ENCODE peak calls at places on chromosomes 3 and 15, in seven cellular contexts. R is adipocyte; Y is left lung; N is CD8-positive, alpha-beta memory T cell; H is hepatocyte; A is psoas muscle; L is T-helper 17 cell. U is an unnamed sample.

GRCh38 chr3:64584193-64584592 is 103.6 kb downstream of the ADAMTS9 start:
- DNase-seq in L (no peak), N (no peak), A (no peak), Y (no peak), H (no peak), R (no peak), U (no peak)

GRCh38 chr3:45409921-45410320 is 21.5 kb downstream of the LARS2 start:
- DNase-seq in Y (no peak), A (no peak), R (peak; percentile 21), H (no peak), N (no peak), L (no peak), U (no peak)

GRCh38 chr3:51947215-51947900 is 5.2 kb downstream of the PARP3 start:
- DNase-seq in H (no peak), A (no peak), Y (no peak), R (no peak), L (no peak), N (no peak), U (no peak)

GRCh38 chr3:101036213-101036618 is 43.0 kb upstream of the ABI3BP start:
- DNase-seq in N (no peak), L (no peak), Y (no peak), R (peak; percentile 90), A (no peak), H (peak; percentile 69), U (no peak)

GRCh38 chr3:193903976-193904375 is 232.0 kb upstream of the HES1 start:
- DNase-seq in R (no peak), N (no peak), L (no peak), H (no peak), Y (no peak), A (no peak), U (no peak)

GRCh38 chr3:159637895-159638542 is 350.6 kb upstream of the IL12A start:
- DNase-seq in H (no peak), N (no peak), L (no peak), Y (no peak), R (peak; percentile 73), A (no peak), U (no peak)

GRCh38 chr3:116129187-116129945 is 315.9 kb downstream of the LSAMP start:
- DNase-seq in L (no peak), A (no peak), H (no peak), R (no peak), N (no peak), Y (no peak), U (no peak)

GRCh38 chr3:189845069-189845468 is 213.9 kb downstream of the TP63 start:
- DNase-seq in A (no peak), H (no peak), R (no peak), L (no peak), Y (no peak), N (no peak), U (no peak)

GRCh38 chr15:41648770-41649169 is 11.4 kb upstream of the MGA start:
- DNase-seq in Y (no peak), R (peak; percentile 45), A (no peak), H (no peak), N (no peak), L (no peak), U (no peak)

GRCh38 chr3:169344465-169344864 is 319.0 kb downstream of the MECOM start:
- DNase-seq in L (no peak), Y (no peak), H (no peak), N (no peak), A (no peak), R (peak; percentile 27), U (no peak)

GRCh38 chr3:126865736-126866135 is 117.2 kb upstream of the PLXNA1 start:
- DNase-seq in H (no peak), A (no peak), N (no peak), L (no peak), Y (no peak), R (no peak), U (no peak)

GRCh38 chr15:73196113-73196512 is 143.8 kb downstream of the NEO1 start:
- DNase-seq in H (no peak), N (no peak), Y (no peak), R (no peak), L (no peak), A (no peak), U (no peak)

GRCh38 chr3:195806211-195806915 is 5.4 kb downstream of the MUC4 start:
- DNase-seq in N (no peak), Y (no peak), A (no peak), H (peak; percentile 12), L (no peak), R (no peak), U (peak; percentile 29)

GRCh38 chr15:50906954-50907865 is 1.3 kb upstream of the AP4E1 start:
- DNase-seq in H (peak; percentile 52), L (peak; percentile 51), A (no peak), Y (no peak), N (peak; percentile 73), R (peak; percentile 2), U (peak; percentile 56)

GRCh38 chr3:12303998-12304397 is 15.1 kb downstream of the PPARG start:
- DNase-seq in R (no peak), N (no peak), A (no peak), H (no peak), L (no peak), Y (no peak), U (no peak)

GRCh38 chr15:33083232-33084006 is 111.1 kb downstream of the FMN1 start:
- DNase-seq in Y (no peak), R (no peak), N (no peak), H (no peak), L (no peak), A (no peak), U (no peak)

GRCh38 chr3:197268319-197268718 is 30.1 kb downstream of the DLG1 start:
- DNase-seq in A (no peak), N (no peak), R (no peak), H (no peak), Y (no peak), L (no peak), U (no peak)

GRCh38 chr15:98190914-98191313 is 230.4 kb downstream of the ARRDC4 start:
- DNase-seq in A (no peak), L (no peak), H (no peak), Y (no peak), N (no peak), R (no peak), U (no peak)

GRCh38 chr15:63006032-63006878 is 36.3 kb upstream of the TPM1 start:
- DNase-seq in H (peak; percentile 63), Y (no peak), L (no peak), N (no peak), R (no peak), A (no peak), U (no peak)

GRCh38 chr15:64917211-64917610 is 5.5 kb downstream of the ANKDD1A start:
- DNase-seq in N (no peak), A (no peak), R (no peak), L (no peak), Y (no peak), H (no peak), U (no peak)

GRCh38 chr3:64650710-64651109 is 37.1 kb downstream of the ADAMTS9 start:
- DNase-seq in Y (no peak), A (no peak), L (no peak), H (no peak), R (peak; percentile 76), N (no peak), U (no peak)

GRCh38 chr3:43855674-43856299 is 165.0 kb downstream of the ABHD5 start:
- DNase-seq in A (no peak), L (no peak), H (peak; percentile 76), R (peak; percentile 67), Y (peak; percentile 65), N (no peak), U (peak; percentile 72)

GRCh38 chr15:70266412-70267089 is 168.8 kb upstream of the TLE3 start:
- DNase-seq in R (no peak), L (no peak), A (peak; percentile 90), Y (peak; percentile 91), N (no peak), H (no peak), U (peak; percentile 42)

GRCh38 chr15:45276851-45277250 is 24.8 kb downstream of the SLC28A2 start:
- DNase-seq in N (no peak), R (peak; percentile 66), H (peak; percentile 58), L (no peak), Y (no peak), A (no peak), U (no peak)

GRCh38 chr15:87123676-87124382 is 1044.2 kb downstream of the AGBL1 start:
- DNase-seq in H (no peak), R (no peak), L (no peak), A (no peak), Y (no peak), N (no peak), U (no peak)

GRCh38 chr3:127799476-127800222 is 22.7 kb downstream of the MGLL start:
- DNase-seq in H (no peak), Y (no peak), N (no peak), R (peak; percentile 79), L (no peak), A (peak; percentile 39), U (no peak)

GRCh38 chr15:71435552-71435951 is 320.3 kb downstream of the THSD4 start:
- DNase-seq in A (no peak), N (no peak), L (no peak), R (no peak), H (no peak), Y (no peak), U (no peak)

GRCh38 chr3:43503067-43503728 is 118.6 kb downstream of the ANO10 start:
- DNase-seq in R (peak; percentile 82), Y (no peak), H (peak; percentile 50), L (no peak), N (no peak), A (no peak), U (no peak)

DNA sequence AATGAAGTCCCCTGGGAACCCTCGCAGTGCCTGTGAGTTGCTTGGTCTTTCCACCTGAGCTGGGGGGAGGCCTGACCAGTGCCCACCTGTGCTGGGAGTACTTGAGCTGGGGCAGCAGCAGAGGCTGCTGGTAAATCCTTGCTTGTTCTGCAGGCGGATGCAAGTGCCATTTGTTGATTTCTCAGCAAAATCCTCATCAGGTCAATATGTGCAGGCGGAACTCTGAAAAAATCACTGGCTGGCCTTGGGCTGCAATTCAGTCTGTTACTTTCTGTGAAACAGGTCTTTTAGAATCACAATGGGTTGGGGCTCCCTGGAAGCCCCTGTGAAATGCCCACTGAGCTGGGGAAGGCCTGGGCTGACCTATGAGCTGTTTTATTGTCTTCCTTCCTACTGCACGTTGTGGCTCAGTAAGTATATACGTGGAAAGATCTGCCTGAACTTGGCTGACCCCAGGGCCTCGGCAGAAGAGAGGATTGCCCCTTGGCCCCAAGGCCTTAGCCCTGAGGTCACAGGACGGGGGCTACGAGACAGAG is 182.0 kb upstream of the RGMA start:
- DNase-seq in A (no peak), H (no peak), Y (no peak), R (no peak), L (no peak), N (no peak), U (no peak)
- H3K9me3 ChIP-seq in A (peaks cover 10% of the 10 kb centered on the region), H (no peaks in the 10 kb centered on the region), Y (peaks cover 4% of the 10 kb centered on the region), R (peaks cover 55% of the 10 kb centered on the region), L (no peaks in the 10 kb centered on the region), N (no peaks in the 10 kb centered on the region), U (no peaks in the 10 kb centered on the region)

GRCh38 chr15:51955514-51955913 is 16.1 kb downstream of the LEO1 start:
- DNase-seq in Y (no peak), R (no peak), H (no peak), N (no peak), L (no peak), A (no peak), U (no peak)
- H3K9me3 ChIP-seq in Y (no peaks in the 10 kb centered on the region), R (no peaks in the 10 kb centered on the region), H (no peaks in the 10 kb centered on the region), N (no peaks in the 10 kb centered on the region), L (no peaks in the 10 kb centered on the region), A (no peaks in the 10 kb centered on the region), U (no peaks in the 10 kb centered on the region)

GRCh38 chr15:56227780-56228179 is 15.9 kb downstream of the RFX7 start:
- DNase-seq in Y (no peak), A (no peak), R (no peak), H (no peak), N (no peak), L (no peak), U (no peak)
- H3K9me3 ChIP-seq in Y (peaks cover 51% of the 10 kb centered on the region), A (peaks cover 34% of the 10 kb centered on the region), R (peaks cover 14% of the 10 kb centered on the region), H (peaks cover 32% of the 10 kb centered on the region), N (peaks cover 15% of the 10 kb centered on the region), L (peaks cover 9% of the 10 kb centered on the region), U (no peaks in the 10 kb centered on the region)

GRCh38 chr3:120441776-120442175 is 9.0 kb downstream of the FSTL1 start:
- DNase-seq in A (no peak), Y (no peak), R (no peak), H (no peak), L (no peak), N (no peak), U (no peak)
- H3K9me3 ChIP-seq in A (no peaks in the 10 kb centered on the region), Y (no peaks in the 10 kb centered on the region), R (no peaks in the 10 kb centered on the region), H (no peaks in the 10 kb centered on the region), L (no peaks in the 10 kb centered on the region), N (no peaks in the 10 kb centered on the region), U (no peaks in the 10 kb centered on the region)

U was measured in colonic mucosa.